ENCODE peak calls at places on chromosomes 1 and 21, in eight cellular contexts. X, O, F, D, Y, M, I and V are unnamed samples.

GRCh38 chr21:35329940-35330670 is 281.0 kb upstream of the RUNX1 start:
- DNase-seq in D (no peak), I (no peak), Y (no peak), X (no peak), O (no peak), F (no peak), M (no peak), V (no peak)

GRCh38 chr1:8643542-8644536 is 173.6 kb downstream of the RERE start:
- DNase-seq in O (no peak), F (peak), M (no peak), Y (no peak), D (no peak), X (no peak), I (no peak), V (no peak)

GRCh38 chr1:223737342-223737741 is 25.0 kb downstream of the CAPN2 start:
- DNase-seq in M (no peak), Y (no peak), O (no peak), F (no peak), D (no peak), X (no peak), I (no peak), V (no peak)

GRCh38 chr1:231827337-231828105 is 200.9 kb downstream of the DISC1 start:
- DNase-seq in I (no peak), X (no peak), O (peak), D (no peak), M (no peak), Y (no peak), F (no peak), V (no peak)

GRCh38 chr1:115430717-115431116 is 92.7 kb upstream of the NGF start:
- DNase-seq in I (no peak), O (peak), D (no peak), Y (no peak), F (no peak), X (no peak), M (peak), V (peak)

GRCh38 chr21:35366348-35367085 is 317.4 kb upstream of the RUNX1 start:
- DNase-seq in O (peak), M (no peak), F (no peak), X (no peak), I (no peak), Y (no peak), D (no peak), V (no peak)

GRCh38 chr1:3011631-3012510 is 9.4 kb upstream of the ACTRT2 start:
- DNase-seq in Y (no peak), F (no peak), X (peak), I (peak), O (no peak), D (no peak), M (no peak), V (no peak)

GRCh38 chr1:53081384-53082066 is 19.5 kb downstream of the PODN start:
- DNase-seq in D (no peak), F (no peak), X (no peak), I (no peak), O (no peak), Y (no peak), M (no peak), V (no peak)

GRCh38 chr1:158045639-158046038 is 52.2 kb downstream of the KIRREL1 start:
- DNase-seq in D (no peak), O (peak), M (no peak), F (no peak), X (no peak), I (no peak), Y (no peak), V (no peak)

GRCh38 chr1:19315378-19316206 is 3.5 kb downstream of the SLC66A1 start:
- DNase-seq in M (no peak), O (peak), F (no peak), X (no peak), D (no peak), I (no peak), Y (no peak), V (no peak)

GRCh38 chr1:224377676-224378006 is 21.0 kb downstream of the CNIH4 start:
- DNase-seq in O (peak), X (no peak), D (no peak), Y (no peak), I (no peak), F (no peak), M (peak), V (no peak)

GRCh38 chr1:97758589-97759057 is 162.2 kb downstream of the DPYD start:
- DNase-seq in O (peak), Y (no peak), I (no peak), F (no peak), M (no peak), D (no peak), X (no peak), V (no peak)

GRCh38 chr1:149849947-149850360 is 49.4 kb upstream of the BOLA1 start:
- DNase-seq in X (no peak), I (no peak), M (no peak), D (no peak), Y (no peak), O (peak), F (no peak), V (no peak)

GRCh38 chr1:48530727-48531351 is 58.8 kb upstream of the SPATA6 start:
- DNase-seq in Y (peak), F (peak), O (peak), I (peak), D (peak), X (no peak), M (peak), V (peak)

GRCh38 chr1:201245082-201245481 is 38.2 kb upstream of the PKP1 start:
- DNase-seq in M (no peak), O (no peak), D (no peak), I (no peak), F (no peak), Y (no peak), X (no peak), V (no peak)

GRCh38 chr1:23101101-23101827 is 67.4 kb downstream of the LUZP1 start:
- DNase-seq in Y (no peak), I (no peak), X (no peak), F (no peak), O (no peak), D (no peak), M (no peak), V (no peak)

GRCh38 chr1:169427081-169427611 is at the start of gene CCDC181:
- DNase-seq in F (peak), I (peak), D (peak), Y (peak), O (peak), X (peak), M (no peak), V (peak)

GRCh38 chr1:66286307-66286706 is 247.6 kb upstream of the SGIP1 start:
- DNase-seq in F (no peak), Y (no peak), X (no peak), D (no peak), O (no peak), I (no peak), M (no peak), V (no peak)

GRCh38 chr21:37402251-37402867 is 35.8 kb downstream of the DYRK1A start:
- DNase-seq in D (no peak), I (no peak), O (no peak), M (no peak), Y (no peak), F (no peak), X (no peak), V (no peak)

GRCh38 chr1:184827600-184828368 is 73.1 kb upstream of the EDEM3 start:
- DNase-seq in M (peak), D (no peak), O (peak), F (no peak), X (no peak), Y (no peak), I (no peak), V (peak)

GRCh38 chr21:21200939-21201610 is 202.9 kb downstream of the NCAM2 start:
- DNase-seq in Y (no peak), F (no peak), I (no peak), O (peak), X (no peak), D (no peak), M (no peak), V (no peak)

GRCh38 chr1:21904725-21905520 is 32.2 kb downstream of the HSPG2 start:
- DNase-seq in M (peak), F (peak), D (no peak), I (no peak), O (peak), X (peak), Y (peak), V (peak)

GRCh38 chr1:113101588-113101987 is 28.6 kb downstream of the LRIG2 start:
- DNase-seq in M (no peak), D (no peak), I (no peak), Y (no peak), F (no peak), X (no peak), O (no peak), V (no peak)

GRCh38 chr1:109398343-109399225 is 866 bp upstream of the SORT1 start:
- DNase-seq in I (no peak), F (no peak), X (no peak), D (no peak), M (no peak), Y (no peak), O (no peak), V (peak)

GRCh38 chr1:108142773-108143394 is 57.3 kb downstream of the SLC25A24 start:
- DNase-seq in I (no peak), D (no peak), F (no peak), M (no peak), X (no peak), Y (no peak), O (peak), V (no peak)

GRCh38 chr1:16441312-16441641 is 753 bp downstream of the NECAP2 start:
- DNase-seq in Y (no peak), D (no peak), X (no peak), O (peak), I (no peak), F (no peak), M (no peak), V (no peak)

GRCh38 chr1:242554577-242554976 is 30.1 kb upstream of the PLD5 start:
- DNase-seq in M (no peak), D (no peak), O (no peak), Y (no peak), I (no peak), F (no peak), X (no peak), V (no peak)

GRCh38 chr1:212310383-212310782 is 25.2 kb downstream of the PPP2R5A start:
- DNase-seq in D (no peak), O (no peak), Y (no peak), F (no peak), X (no peak), I (no peak), M (no peak), V (no peak)

GRCh38 chr1:210407207-210407886 is 78.6 kb downstream of the HHAT start:
- DNase-seq in M (peak), F (peak), I (peak), X (peak), Y (peak), O (peak), D (peak), V (peak)

GRCh38 chr1:227364657-227365056 is 46.4 kb upstream of the CDC42BPA start:
- DNase-seq in O (no peak), D (no peak), M (no peak), F (no peak), I (no peak), X (no peak), Y (no peak), V (no peak)

GRCh38 chr1:64195089-64195410 is 8.4 kb upstream of the UBE2U start:
- DNase-seq in I (no peak), F (no peak), Y (no peak), X (no peak), O (no peak), M (no peak), D (no peak), V (no peak)

GRCh38 chr1:61098906-61099437 is 16.6 kb downstream of the NFIA start:
- DNase-seq in X (no peak), D (no peak), O (no peak), M (no peak), Y (no peak), F (no peak), I (no peak), V (no peak)

GRCh38 chr1:97017895-97018294 is 296.3 kb downstream of the PTBP2 start:
- DNase-seq in I (no peak), Y (no peak), X (no peak), F (no peak), O (peak), D (no peak), M (no peak), V (peak)

GRCh38 chr1:87805661-87806376 is 477.1 kb downstream of the LMO4 start:
- DNase-seq in Y (no peak), F (no peak), X (no peak), M (peak), D (no peak), O (peak), I (peak), V (peak)

GRCh38 chr1:153262462-153263157 is 3.1 kb downstream of the LORICRIN start:
- DNase-seq in Y (no peak), F (no peak), D (no peak), O (no peak), M (no peak), I (no peak), X (no peak), V (no peak)

GRCh38 chr1:172727956-172728603 is 69.2 kb downstream of the FASLG start:
- DNase-seq in O (peak), Y (no peak), M (no peak), D (no peak), X (no peak), I (no peak), F (no peak), V (peak)

GRCh38 chr1:74583365-74583764 is 71.0 kb upstream of the LRRC53 start:
- DNase-seq in I (no peak), D (no peak), M (no peak), X (no peak), O (no peak), Y (no peak), F (no peak), V (no peak)

GRCh38 chr1:204879351-204879750 is 8.7 kb downstream of the NFASC start:
- DNase-seq in M (no peak), I (no peak), O (no peak), D (no peak), X (no peak), F (no peak), Y (no peak), V (no peak)

GRCh38 chr1:113534130-113534817 is 144.0 kb downstream of the MAGI3 start:
- DNase-seq in F (no peak), M (no peak), Y (no peak), D (no peak), O (peak), I (no peak), X (no peak), V (no peak)

GRCh38 chr1:248858096-248858890 is 592 bp downstream of the ZNF692 start:
- DNase-seq in I (peak), M (peak), Y (peak), X (peak), O (peak), D (peak), F (peak), V (peak)

DNA sequence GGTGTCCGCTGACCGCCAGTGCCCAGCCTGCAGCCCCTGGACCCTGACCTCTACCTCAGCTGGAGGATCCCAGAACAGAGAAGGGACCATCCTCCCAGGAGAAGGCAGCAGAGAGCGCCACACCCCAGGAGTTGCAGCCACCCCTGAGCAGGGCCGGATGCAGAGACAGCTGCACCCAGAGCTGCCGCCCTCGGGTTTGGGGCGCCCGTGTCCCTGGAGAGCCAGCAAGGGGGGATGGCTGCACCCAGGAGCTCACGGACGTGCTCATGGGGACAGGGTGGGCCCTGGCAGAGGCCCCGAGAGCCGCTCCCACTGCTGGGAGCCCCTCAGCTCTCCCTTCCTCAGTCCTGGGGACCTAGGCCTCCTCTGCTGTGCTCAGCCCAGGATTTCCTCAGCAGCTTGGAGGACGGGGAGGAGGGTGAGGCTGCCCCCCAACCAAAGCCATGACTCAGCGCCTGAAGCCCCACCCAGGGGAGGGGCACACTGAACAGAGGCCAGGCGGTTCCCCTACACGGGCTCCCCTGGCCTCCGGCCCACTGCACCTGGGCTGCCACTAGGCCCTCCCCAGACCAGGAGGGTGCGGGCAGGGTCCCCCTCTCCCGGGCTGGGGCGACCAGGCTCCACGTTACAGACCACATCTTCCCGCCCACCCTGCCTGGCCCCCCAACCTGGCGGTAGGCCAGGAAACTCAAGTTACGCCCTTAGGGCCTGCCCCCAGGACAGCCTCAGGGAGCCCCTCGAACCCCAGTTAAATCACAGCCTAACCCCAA is 2.2 kb downstream of the ACAP3 start:
- DNase-seq in O (peak), I (no peak), F (no peak), X (peak), D (no peak), M (peak), Y (peak), V (peak)
- TF ChIP-seq CTCF in O (no peak), I (no peak), F (no peak), X (no peak), D (no peak), M (peak), Y (no peak), V (no peak)

DNA sequence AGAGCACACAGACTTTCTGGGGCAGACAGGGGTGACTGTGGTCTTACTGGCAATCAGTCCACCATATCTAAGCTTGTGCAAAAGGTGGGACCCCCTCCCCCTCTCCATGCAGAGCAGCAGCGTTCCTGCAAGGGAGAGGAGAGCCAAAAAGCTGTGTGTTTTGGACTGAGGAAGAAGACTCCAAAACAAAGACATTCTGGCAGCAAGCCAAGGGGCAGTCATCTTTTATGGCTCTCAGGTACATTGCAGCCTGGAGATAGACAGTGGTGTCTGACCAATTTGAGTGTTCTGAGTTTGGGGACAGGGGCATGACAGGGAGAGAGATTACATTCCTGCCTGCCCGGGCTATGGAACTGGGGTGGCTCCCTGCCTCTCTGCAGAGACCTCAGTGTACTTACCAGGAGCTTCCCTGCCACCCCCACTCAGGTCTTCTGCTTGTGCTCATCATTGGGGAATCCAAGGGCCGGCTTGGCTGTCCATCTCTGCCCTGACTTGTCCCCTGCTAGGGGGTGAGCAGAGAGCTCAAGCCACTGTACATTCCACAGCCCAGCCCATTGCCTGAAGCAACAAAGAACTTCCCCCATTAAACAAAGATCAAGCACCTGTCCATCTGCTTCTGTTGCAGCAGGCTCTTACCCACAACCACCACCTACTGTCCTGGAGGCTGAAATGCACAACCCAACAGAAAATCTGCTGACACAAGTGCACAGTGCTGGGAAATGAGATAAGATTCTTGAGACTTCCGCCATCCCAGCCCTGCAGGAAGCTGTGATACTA is 131.1 kb downstream of the EVI5 start:
- DNase-seq in I (no peak), O (peak), M (no peak), X (no peak), Y (no peak), F (no peak), D (no peak), V (no peak)
- TF ChIP-seq CTCF in I (no peak), O (no peak), M (no peak), X (no peak), Y (no peak), F (no peak), D (no peak), V (no peak)

GRCh38 chr1:214321686-214322453 is 40.9 kb downstream of the SMYD2 start:
- DNase-seq in D (no peak), F (no peak), I (no peak), M (no peak), Y (no peak), O (no peak), X (no peak), V (no peak)

GRCh38 chr1:214318956-214319355 is 38.0 kb downstream of the SMYD2 start:
- DNase-seq in F (no peak), M (no peak), Y (no peak), D (no peak), I (no peak), X (no peak), O (no peak), V (no peak)

GRCh38 chr1:214317734-214318133 is 36.8 kb downstream of the SMYD2 start:
- DNase-seq in M (no peak), D (no peak), Y (no peak), X (no peak), F (no peak), I (no peak), O (peak), V (no peak)

GRCh38 chr1:214318356-214318755 is 37.4 kb downstream of the SMYD2 start:
- DNase-seq in X (no peak), M (no peak), I (no peak), O (peak), D (no peak), F (no peak), Y (no peak), V (no peak)

GRCh38 chr1:214319930-214320329 is 39.0 kb downstream of the SMYD2 start:
- DNase-seq in O (no peak), M (no peak), Y (no peak), I (no peak), D (no peak), F (no peak), X (no peak), V (no peak)
- TF ChIP-seq CTCF in O (no peak), M (peak), Y (no peak), I (no peak), D (no peak), F (no peak), X (peak), V (no peak)

GRCh38 chr1:51986718-51987117 is 3.8 kb downstream of the RAB3B start:
- DNase-seq in Y (no peak), I (no peak), X (no peak), F (no peak), O (no peak), D (peak), M (no peak), V (no peak)
- TF ChIP-seq CTCF in Y (no peak), I (no peak), X (no peak), F (no peak), O (no peak), D (no peak), M (no peak), V (no peak)

GRCh38 chr21:42815217-42815616 is 64.1 kb downstream of the WDR4 start:
- DNase-seq in O (no peak), I (no peak), Y (no peak), D (no peak), X (no peak), M (no peak), F (no peak), V (no peak)

GRCh38 chr21:42820513-42821465 is 58.5 kb downstream of the WDR4 start:
- DNase-seq in I (no peak), D (no peak), M (no peak), Y (peak), O (no peak), F (no peak), X (no peak), V (no peak)

GRCh38 chr21:42819861-42820512 is 59.4 kb downstream of the WDR4 start:
- DNase-seq in X (no peak), Y (no peak), I (no peak), F (no peak), O (no peak), D (no peak), M (no peak), V (no peak)

GRCh38 chr21:42818328-42818749 is 61.0 kb downstream of the WDR4 start:
- DNase-seq in Y (peak), I (no peak), O (peak), F (peak), M (peak), D (peak), X (peak), V (peak)
- TF ChIP-seq CTCF in Y (peak), I (peak), O (peak), F (peak), M (peak), D (peak), X (peak), V (peak)